ENCODE peak calls at places on chromosomes 4 and X, in seven cellular contexts. D is mammary epithelial cell, S is adipocyte, K is right atrium auricular region, X is SJCRH30, L is IMR-90, Y is mesenchymal stem cell. B is an unnamed sample. For H3K4me1, the result is how much of the 10 kb centered on the place peaks cover.

GRCh38 chrX:153861147-153861546 is 24.8 kb downstream of the L1CAM start:
- DNase-seq in D (no peak), S (no peak), K (no peak), X (no peak), L (no peak), Y (no peak), B (no peak)

GRCh38 chr4:53645108-53645507 is 53.8 kb upstream of the LNX1 start:
- DNase-seq in D (no peak), S (no peak), K (no peak), X (no peak), L (no peak), Y (no peak), B (no peak)

GRCh38 chrX:6778547-6779231 is 243.8 kb upstream of the VCX3A start:
- DNase-seq in D (no peak), S (no peak), K (no peak), X (no peak), L (no peak), Y (no peak), B (no peak)

GRCh38 chr4:144650311-144650820 is 4.4 kb downstream of the HHIP start:
- DNase-seq in D (no peak), S (no peak), K (no peak), X (peak), L (no peak), Y (no peak), B (no peak)

GRCh38 chrX:29295987-29296680 is 708.9 kb downstream of the IL1RAPL1 start:
- DNase-seq in D (peak), S (peak), K (no peak), X (peak), L (peak), Y (peak), B (no peak)

GRCh38 chr4:131302108-131302507 is 1847.0 kb upstream of the PCDH10 start:
- DNase-seq in D (no peak), S (no peak), K (no peak), X (peak), L (no peak), Y (no peak), B (no peak)

GRCh38 chr4:86955888-86956451 is 21.2 kb downstream of the AFF1 start:
- DNase-seq in D (no peak), S (no peak), K (no peak), X (no peak), L (no peak), Y (no peak), B (no peak)

GRCh38 chr4:61716437-61716836 is 516.3 kb downstream of the ADGRL3 start:
- DNase-seq in D (no peak), S (no peak), K (no peak), X (no peak), L (no peak), Y (no peak), B (no peak)

GRCh38 chr4:121554377-121554776 is 142.4 kb downstream of the ANXA5 start:
- DNase-seq in D (no peak), S (peak), K (no peak), X (no peak), L (no peak), Y (no peak), B (no peak)

GRCh38 chrX:145609951-145610511 is 207.6 kb upstream of the SLITRK2 start:
- DNase-seq in D (peak), S (peak), K (no peak), X (no peak), L (peak), Y (peak), B (no peak)

GRCh38 chrX:112641449-112641848 is 38.3 kb downstream of the LHFPL1 start:
- DNase-seq in D (no peak), S (no peak), K (no peak), X (no peak), L (no peak), Y (no peak), B (no peak)

GRCh38 chrX:13545731-13546130 is 23.7 kb upstream of the EGFL6 start:
- DNase-seq in D (no peak), S (no peak), K (no peak), X (peak), L (no peak), Y (no peak), B (no peak)
- H3K4me1 ChIP-seq in D (under half), S (under half), K (under half), X (under half), L (under half), Y (under half), B (under half)

GRCh38 chr4:89283226-89283974 is 24.2 kb downstream of the GPRIN3 start:
- DNase-seq in D (peak), S (peak), K (no peak), X (no peak), L (no peak), Y (peak), B (no peak)
- H3K4me1 ChIP-seq in D (under half), S (under half), K (under half), X (under half), L (under half), Y (under half), B (under half)

GRCh38 chr4:82275431-82276423 is 98.1 kb downstream of the HNRNPD start:
- DNase-seq in D (peak), S (no peak), K (no peak), X (no peak), L (no peak), Y (no peak), B (no peak)
- H3K4me1 ChIP-seq in D (under half), S (under half), K (under half), X (under half), L (under half), Y (under half), B (under half)

DNA sequence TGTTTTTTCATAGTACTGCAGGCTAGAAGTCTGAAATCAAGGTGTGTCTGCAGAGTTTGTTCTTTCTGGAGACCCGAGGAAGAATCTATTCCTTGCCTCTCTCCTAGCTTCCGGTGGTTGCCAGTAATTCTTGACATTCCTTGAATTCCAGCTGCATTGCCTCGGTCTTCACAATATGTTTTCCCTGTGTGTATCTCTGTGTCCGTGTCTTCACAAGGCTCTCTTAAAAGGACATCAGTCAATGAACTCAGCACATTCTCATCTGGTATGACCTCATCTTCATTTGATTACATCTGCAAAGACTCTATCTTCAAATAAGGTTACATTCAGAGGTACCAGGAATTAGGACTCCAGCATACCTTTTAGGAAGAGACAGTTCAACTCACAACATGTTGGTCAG is 163.4 kb downstream of the BANK1 start:
- DNase-seq in D (peak), S (peak), K (no peak), X (peak), L (peak), Y (peak), B (peak)
- H3K4me1 ChIP-seq in D (under half), S (under half), K (under half), X (under half), L (under half), Y (under half), B (under half)

GRCh38 chrX:68693481-68694410 is 46.3 kb downstream of the STARD8 start:
- DNase-seq in D (peak), S (peak), K (peak), X (peak), L (peak), Y (peak), B (peak)

GRCh38 chrX:68696267-68696666 is 48.8 kb downstream of the STARD8 start:
- DNase-seq in D (no peak), S (no peak), K (no peak), X (no peak), L (no peak), Y (no peak), B (no peak)

GRCh38 chrX:68694429-68695205 is 47.2 kb downstream of the STARD8 start:
- DNase-seq in D (no peak), S (no peak), K (no peak), X (no peak), L (no peak), Y (no peak), B (no peak)

GRCh38 chrX:68697036-68697435 is 49.6 kb downstream of the STARD8 start:
- DNase-seq in D (no peak), S (no peak), K (no peak), X (no peak), L (no peak), Y (no peak), B (no peak)

GRCh38 chrX:68695206-68695845 is 47.9 kb downstream of the STARD8 start:
- DNase-seq in D (no peak), S (no peak), K (no peak), X (no peak), L (no peak), Y (no peak), B (no peak)
- H3K4me1 ChIP-seq in D (under half), S (under half), K (under half), X (under half), L (under half), Y (under half), B (under half)

DNA sequence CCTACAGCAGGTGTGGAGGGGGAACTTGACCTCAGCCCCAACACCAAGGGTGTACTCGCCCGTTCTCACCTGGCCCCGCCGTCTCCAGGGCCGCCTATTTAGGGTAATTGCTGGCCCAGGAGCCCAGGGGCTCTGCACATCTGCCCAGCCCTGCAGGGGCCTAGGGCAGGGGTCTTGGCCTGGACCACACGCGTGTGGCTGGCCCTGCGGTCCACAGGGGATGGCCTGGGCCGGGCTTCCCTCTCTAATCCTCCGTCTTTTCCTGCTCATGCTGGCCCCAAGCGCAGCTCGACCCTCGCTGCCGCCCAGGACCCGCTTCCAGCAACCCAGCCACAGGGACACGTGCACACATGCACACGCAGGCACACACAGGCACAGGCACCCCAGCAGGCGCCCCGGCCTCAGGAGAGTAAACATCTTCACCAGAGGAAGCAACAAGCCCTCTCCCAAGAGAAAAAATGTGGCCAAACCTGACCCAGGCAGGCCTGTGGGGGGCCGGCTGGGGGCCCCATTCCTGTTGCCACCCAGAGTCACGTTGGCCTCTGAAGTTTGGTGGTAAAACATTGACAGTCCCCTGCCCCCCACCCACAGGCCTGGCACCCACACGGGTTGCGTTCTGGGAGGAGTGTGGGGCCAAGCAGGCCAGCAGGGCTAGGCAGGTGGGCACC is 24.6 kb upstream of the FGFR3 start:
- DNase-seq in D (no peak), S (no peak), K (no peak), X (no peak), L (no peak), Y (no peak), B (no peak)
- H3K4me1 ChIP-seq in D (under half), S (under half), K (under half), X (under half), L (under half), Y (half or more), B (under half)

GRCh38 chr4:102500371-102501175 is 586 bp upstream of the NFKB1 start:
- DNase-seq in D (peak), S (peak), K (peak), X (peak), L (peak), Y (peak), B (peak)

GRCh38 chr4:102503301-102503746 is 2.2 kb downstream of the NFKB1 start:
- DNase-seq in D (no peak), S (peak), K (no peak), X (no peak), L (no peak), Y (no peak), B (no peak)

GRCh38 chr4:102501176-102501634 is at the start of gene NFKB1:
- DNase-seq in D (peak), S (peak), K (peak), X (peak), L (peak), Y (peak), B (peak)

GRCh38 chr4:102503831-102504786 is 3.0 kb downstream of the NFKB1 start:
- DNase-seq in D (no peak), S (no peak), K (no peak), X (no peak), L (no peak), Y (peak), B (no peak)

DNA sequence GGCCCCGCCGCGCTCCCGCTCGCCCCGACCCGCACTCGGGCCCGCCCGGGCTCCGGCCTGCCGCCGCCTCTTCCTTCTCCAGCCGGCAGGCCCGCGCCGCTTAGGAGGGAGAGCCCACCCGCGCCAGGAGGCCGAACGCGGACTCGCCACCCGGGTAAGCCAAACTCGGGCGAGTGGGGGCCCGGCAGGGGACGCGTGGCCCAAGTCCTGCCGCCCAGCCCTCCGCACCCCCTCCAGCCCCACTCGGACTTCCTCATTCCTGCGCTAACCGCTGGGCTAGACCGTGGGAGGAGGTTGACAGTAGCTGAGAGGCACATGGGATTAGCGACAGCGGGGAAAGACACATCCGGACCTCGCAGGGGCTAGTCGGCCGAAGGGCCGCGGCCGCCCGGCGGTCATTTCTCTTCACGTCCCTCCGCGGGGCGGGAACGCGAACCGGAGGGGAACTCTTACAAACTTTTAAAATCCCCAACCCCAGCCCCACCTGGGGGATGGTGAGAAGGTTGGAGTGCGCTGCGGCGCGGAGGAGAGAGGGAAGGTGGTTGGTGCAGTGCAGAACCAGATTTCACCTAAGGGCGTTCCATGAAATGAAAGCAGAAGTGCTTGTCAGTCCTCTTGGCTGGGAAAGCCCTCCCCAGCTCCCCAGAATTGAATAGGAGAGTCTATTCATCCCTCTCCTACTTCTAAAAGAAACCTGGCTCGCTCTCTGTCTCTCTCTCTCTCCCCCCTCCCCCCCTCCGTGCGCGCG is 650 bp downstream of the NFKB1 start:
- DNase-seq in D (peak), S (peak), K (peak), X (peak), L (peak), Y (peak), B (peak)
- H3K4me1 ChIP-seq in D (under half), S (under half), K (half or more), X (under half), L (under half), Y (under half), B (under half)

DNA sequence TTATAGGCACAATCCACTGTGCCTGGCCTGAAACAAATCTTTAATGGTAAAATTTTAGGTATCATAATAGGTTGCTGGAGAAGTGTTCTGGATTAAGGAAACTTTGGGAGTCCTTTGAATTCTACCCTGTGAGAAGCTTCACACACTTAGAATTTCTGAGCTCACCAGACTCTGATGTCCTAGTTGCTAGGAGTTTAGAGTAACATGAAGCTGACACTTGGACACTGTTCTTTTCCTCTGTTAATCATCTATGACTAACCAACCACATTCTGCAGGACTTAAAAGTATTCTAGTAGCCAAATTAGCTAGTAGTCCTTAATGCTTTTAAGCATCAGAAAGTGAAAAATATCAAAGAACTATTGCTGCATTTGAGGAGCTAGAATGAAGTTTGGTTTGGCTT is 38.6 kb upstream of the IGFBP7 start:
- DNase-seq in D (peak), S (no peak), K (no peak), X (no peak), L (peak), Y (peak), B (no peak)
- H3K4me1 ChIP-seq in D (under half), S (under half), K (under half), X (under half), L (under half), Y (under half), B (under half)

GRCh38 chr4:10091531-10092181 is 24.9 kb downstream of the WDR1 start:
- DNase-seq in D (no peak), S (no peak), K (no peak), X (no peak), L (no peak), Y (no peak), B (no peak)

GRCh38 chr4:10093273-10093621 is 23.4 kb downstream of the WDR1 start:
- DNase-seq in D (no peak), S (no peak), K (no peak), X (no peak), L (no peak), Y (no peak), B (no peak)

GRCh38 chr4:10093801-10094552 is 22.6 kb downstream of the WDR1 start:
- DNase-seq in D (peak), S (peak), K (no peak), X (no peak), L (peak), Y (peak), B (peak)

GRCh38 chr4:10090467-10091250 is 25.9 kb downstream of the WDR1 start:
- DNase-seq in D (no peak), S (no peak), K (no peak), X (no peak), L (no peak), Y (no peak), B (no peak)

GRCh38 chr4:10092481-10093272 is 23.9 kb downstream of the WDR1 start:
- DNase-seq in D (no peak), S (peak), K (no peak), X (no peak), L (no peak), Y (no peak), B (no peak)
- H3K4me1 ChIP-seq in D (half or more), S (under half), K (half or more), X (under half), L (under half), Y (half or more), B (under half)

GRCh38 chr4:138242830-138243149 is 641 bp upstream of the SLC7A11 start:
- DNase-seq in D (peak), S (peak), K (no peak), X (peak), L (no peak), Y (no peak), B (no peak)

GRCh38 chr4:138239496-138239895 is 2.7 kb downstream of the SLC7A11 start:
- DNase-seq in D (no peak), S (no peak), K (no peak), X (no peak), L (no peak), Y (peak), B (no peak)

GRCh38 chr4:138241281-138242075 is 671 bp downstream of the SLC7A11 start:
- DNase-seq in D (no peak), S (peak), K (no peak), X (peak), L (peak), Y (peak), B (peak)

GRCh38 chr4:138243369-138243768 is 1.2 kb upstream of the SLC7A11 start:
- DNase-seq in D (peak), S (no peak), K (no peak), X (peak), L (no peak), Y (no peak), B (peak)

GRCh38 chr4:138242076-138242829 is at the start of gene SLC7A11:
- DNase-seq in D (peak), S (peak), K (no peak), X (peak), L (peak), Y (peak), B (peak)
- H3K4me1 ChIP-seq in D (under half), S (under half), K (under half), X (under half), L (under half), Y (under half), B (under half)